ENCODE peak calls at places on chromosomes 12 and 14, in six cellular contexts. M is activated CD8-positive, alpha-beta T cell treated with anti-CD3 and anti-CD28 coated beads for 36 hours; N is OCI-LY7; V is lower leg skin; G is AG04450; D is heart left ventricle. R is an unnamed sample.

GRCh38 chr12:13465641-13466040 is 269.1 kb downstream of the EMP1 start:
- DNase-seq in M (no peak), V (no peak), D (peak), G (no peak), N (no peak), R (no peak)

GRCh38 chr14:49984419-49984818 is 91.5 kb downstream of the ARF6 start:
- DNase-seq in G (no peak), D (no peak), V (no peak), N (no peak), M (no peak), R (no peak)

GRCh38 chr14:53796734-53797133 is 159.9 kb downstream of the BMP4 start:
- DNase-seq in V (no peak), M (no peak), D (no peak), G (no peak), N (no peak), R (no peak)

GRCh38 chr14:77988966-77989365 is 181.2 kb upstream of the NRXN3 start:
- DNase-seq in V (no peak), D (peak), G (peak), M (no peak), N (no peak), R (no peak)

GRCh38 chr14:21861153-21861552 is 187.5 kb upstream of the OR4E1 start:
- DNase-seq in G (no peak), V (no peak), M (peak), N (no peak), D (no peak), R (no peak)

GRCh38 chr14:89996963-89997362 is 41.2 kb downstream of the TDP1 start:
- DNase-seq in D (no peak), V (no peak), N (no peak), M (no peak), G (no peak), R (no peak)

GRCh38 chr12:127640181-127640886 is 626.6 kb upstream of the TMEM132C start:
- DNase-seq in D (peak), V (peak), N (no peak), M (no peak), G (no peak), R (no peak)

GRCh38 chr12:18975933-18976332 is 153.6 kb upstream of the PLEKHA5 start:
- DNase-seq in V (no peak), N (no peak), D (no peak), G (no peak), M (no peak), R (no peak)

GRCh38 chr14:72615511-72616121 is 278.3 kb downstream of the DPF3 start:
- DNase-seq in D (no peak), G (no peak), M (no peak), V (peak), N (no peak), R (no peak)

DNA sequence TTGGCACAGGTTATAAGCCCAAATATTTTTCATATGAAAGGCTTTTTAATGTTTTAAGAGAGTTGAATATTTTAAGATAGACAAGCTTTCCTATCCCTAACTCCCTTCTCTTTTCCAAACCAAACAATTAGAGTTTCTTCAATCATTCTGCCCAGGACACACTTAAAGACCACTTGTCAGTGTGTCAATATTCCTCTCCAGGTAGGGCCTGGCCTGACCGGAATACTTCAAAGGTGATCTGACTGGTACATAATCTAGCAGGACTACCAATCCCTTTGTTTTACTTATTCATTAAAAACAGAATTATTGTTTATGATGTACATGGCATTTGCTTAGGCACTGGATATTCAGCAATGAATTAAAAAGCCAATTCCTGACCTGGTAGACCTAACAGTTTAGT is 24.2 kb upstream of the SNRPF start:
- DNase-seq in N (no peak), D (no peak), M (no peak), V (no peak), G (no peak), R (no peak)
- TF ChIP-seq CTCF in N (no peak), D (no peak), M (no peak), V (no peak), G (no peak), R (no peak)

DNA sequence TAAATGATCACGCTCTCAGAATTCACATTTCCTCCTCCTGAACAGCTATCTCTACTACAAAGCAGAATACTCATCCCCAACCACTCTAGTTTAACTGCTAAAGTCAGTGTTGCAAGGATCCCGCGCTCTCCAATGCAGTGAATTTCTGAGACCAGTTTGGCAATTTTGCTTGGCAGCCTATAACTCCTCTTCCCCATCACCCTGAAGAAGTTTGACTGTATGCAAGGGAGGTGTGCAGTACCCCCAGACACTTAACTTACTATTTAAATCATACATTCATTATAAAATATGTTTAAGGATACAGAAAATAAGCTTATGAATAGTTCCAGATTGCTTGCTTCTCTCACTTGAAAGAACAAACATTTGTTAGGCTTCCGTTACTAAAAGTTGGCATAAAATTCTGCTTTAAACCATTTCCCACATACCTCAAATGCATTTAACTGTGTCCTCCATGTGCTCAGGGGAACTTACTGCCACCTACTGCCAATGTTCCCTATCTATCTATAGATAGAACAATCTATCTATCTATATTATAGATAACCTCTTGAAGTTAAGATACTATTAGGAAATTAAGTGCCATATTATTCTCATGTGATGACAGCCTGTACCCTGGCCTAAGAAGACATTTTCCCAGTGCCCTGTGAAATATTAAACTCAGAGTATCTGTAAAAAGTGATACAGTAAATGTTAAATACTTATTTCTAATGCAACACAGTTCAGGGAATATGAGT is 2.4 kb downstream of the LGR5 start:
- DNase-seq in V (no peak), M (no peak), N (no peak), G (no peak), D (no peak), R (no peak)
- TF ChIP-seq CTCF in V (no peak), M (no peak), N (no peak), G (no peak), D (no peak), R (no peak)

GRCh38 chr14:67674139-67674479 is 323 bp downstream of the VTI1B start:
- DNase-seq in V (peak), M (peak), D (peak), G (no peak), N (peak), R (peak)
- TF ChIP-seq CTCF in V (no peak), M (no peak), D (peak), G (peak), N (peak), R (peak)

GRCh38 chr12:120323772-120324171 is 3.8 kb downstream of the PLA2G1B start:
- DNase-seq in G (no peak), N (no peak), M (no peak), D (no peak), V (no peak), R (no peak)

GRCh38 chr12:120324841-120325417 is 2.6 kb downstream of the PLA2G1B start:
- DNase-seq in N (no peak), V (no peak), D (no peak), M (no peak), G (no peak), R (peak)

GRCh38 chr12:120316798-120317257 is 10.8 kb downstream of the PLA2G1B start:
- DNase-seq in M (no peak), D (no peak), N (no peak), G (no peak), V (no peak), R (peak)

GRCh38 chr12:120317258-120318105 is 10.1 kb downstream of the PLA2G1B start:
- DNase-seq in M (peak), N (peak), V (peak), D (peak), G (peak), R (peak)

DNA sequence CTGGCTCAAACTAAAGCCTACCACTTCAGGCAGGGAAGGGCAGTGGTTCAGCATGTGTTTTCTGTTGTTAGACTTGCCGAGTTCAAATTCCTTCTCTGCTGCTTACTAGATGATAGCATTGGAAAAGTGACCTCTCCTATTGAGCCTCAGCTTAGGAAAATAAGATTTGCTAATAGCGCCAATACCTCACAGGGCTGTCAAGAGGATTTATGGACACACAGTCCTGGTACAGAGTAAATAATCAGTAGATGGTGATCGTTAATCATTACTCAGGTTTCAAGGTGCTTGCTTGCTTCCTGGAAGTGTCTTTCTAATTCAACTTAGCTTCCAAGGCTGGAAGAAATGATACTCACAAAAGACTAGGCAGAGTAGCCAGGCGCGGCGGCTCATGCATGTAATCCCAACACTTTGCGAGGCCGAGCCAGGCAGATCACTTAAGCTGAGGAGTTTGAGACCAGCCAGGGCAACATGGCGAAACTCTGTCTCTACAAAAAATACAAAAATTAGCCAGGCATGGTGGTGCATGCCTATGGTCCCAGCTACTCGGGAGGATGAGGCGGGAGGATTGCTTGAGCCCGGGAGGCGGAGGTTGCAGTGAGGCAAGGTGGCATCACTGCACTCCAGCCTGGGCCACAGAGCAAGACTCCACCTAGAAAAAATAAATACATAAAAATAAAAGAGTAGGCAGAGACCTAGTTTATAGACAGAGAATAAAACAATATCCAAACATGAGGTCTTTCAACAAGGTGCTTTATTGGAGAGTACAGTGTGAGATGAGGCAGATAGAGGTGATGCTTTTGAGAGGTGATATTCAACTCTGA is 6.0 kb downstream of the PLA2G1B start:
- DNase-seq in N (no peak), V (no peak), M (no peak), D (no peak), G (no peak), R (peak)
- TF ChIP-seq CTCF in N (no peak), V (no peak), M (no peak), D (no peak), G (no peak), R (no peak)

GRCh38 chr14:93546642-93547041 is 115.9 kb downstream of the UNC79 start:
- DNase-seq in D (no peak), V (no peak), M (no peak), G (no peak), N (no peak), R (no peak)

GRCh38 chr14:93540235-93540634 is 109.5 kb downstream of the UNC79 start:
- DNase-seq in M (no peak), G (no peak), D (no peak), V (no peak), N (no peak), R (no peak)

GRCh38 chr14:93544212-93544611 is 113.5 kb downstream of the UNC79 start:
- DNase-seq in N (no peak), G (no peak), D (peak), V (no peak), M (no peak), R (no peak)

GRCh38 chr14:93548102-93548843 is 117.5 kb downstream of the UNC79 start:
- DNase-seq in M (no peak), N (no peak), D (no peak), G (no peak), V (no peak), R (no peak)

DNA sequence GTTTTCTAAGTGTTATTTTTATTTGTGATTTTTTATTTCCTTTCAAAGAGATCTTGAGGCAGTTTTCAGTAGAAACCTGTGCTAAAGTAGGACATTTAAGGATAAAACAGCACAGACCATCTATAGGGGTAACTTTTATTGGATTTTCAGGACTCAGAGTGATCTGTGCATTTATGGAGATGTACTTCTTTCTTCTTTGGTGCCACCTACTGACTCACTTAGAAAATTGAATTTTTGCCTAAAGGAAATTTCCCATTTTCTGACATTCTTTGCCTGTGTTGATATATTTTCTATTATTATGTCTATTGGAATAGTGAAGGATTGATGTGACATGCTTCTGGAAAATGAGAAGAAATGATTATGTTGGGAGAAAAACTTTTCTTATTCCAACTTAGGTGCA is 113.0 kb downstream of the UNC79 start:
- DNase-seq in G (no peak), N (peak), D (no peak), V (no peak), M (no peak), R (no peak)
- TF ChIP-seq CTCF in G (peak), N (peak), D (peak), V (no peak), M (peak), R (peak)

DNA sequence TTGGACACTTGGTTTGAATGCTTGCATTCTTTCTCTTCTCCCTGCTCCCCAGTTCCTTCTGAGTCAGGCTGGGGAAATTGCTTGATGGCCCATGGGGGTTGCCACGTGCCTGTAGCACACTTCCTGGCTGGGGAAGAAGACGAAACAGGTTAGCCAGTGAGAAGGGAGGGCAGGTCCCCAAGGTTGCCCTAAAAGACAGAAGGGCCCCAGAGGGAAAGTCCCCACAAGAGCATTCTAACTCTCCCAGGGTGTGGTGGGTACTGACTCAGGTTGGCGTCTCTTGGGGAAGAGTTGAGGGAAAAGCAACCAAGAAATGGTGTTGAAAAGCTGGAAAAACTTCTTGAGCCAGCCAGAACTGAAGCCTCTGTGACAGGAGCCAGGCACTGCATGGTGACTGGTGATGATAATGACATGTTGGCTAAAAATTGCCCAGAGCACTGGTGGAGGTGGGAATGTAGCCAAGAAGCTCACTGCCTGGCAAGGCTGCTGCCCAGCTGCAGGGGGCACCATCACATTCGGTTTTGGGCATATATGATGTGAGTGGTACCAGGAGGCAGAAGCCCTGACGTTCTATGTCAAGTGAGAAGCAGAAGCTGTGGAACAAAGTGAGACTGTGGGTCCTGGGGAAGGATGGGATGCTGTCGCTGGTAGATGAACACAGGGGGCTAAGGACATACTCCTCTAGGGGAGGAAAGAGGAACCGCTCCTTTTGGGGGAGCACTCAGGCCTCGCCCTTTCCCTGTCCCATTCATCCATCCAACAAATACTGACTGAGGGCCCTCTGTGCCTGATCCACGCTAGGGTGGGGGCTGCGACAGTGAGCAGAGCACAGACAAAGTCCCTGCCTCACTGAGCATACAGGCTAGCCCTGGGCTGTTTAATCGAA is 8.1 kb upstream of the RABGGTA start:
- DNase-seq in G (no peak), M (peak), V (no peak), D (peak), N (peak), R (peak)
- TF ChIP-seq CTCF in G (peak), M (peak), V (no peak), D (peak), N (peak), R (peak)

GRCh38 chr12:52173526-52173925 is 18.3 kb downstream of the KRT80 start:
- DNase-seq in D (no peak), M (no peak), V (no peak), G (no peak), N (no peak), R (no peak)

GRCh38 chr12:52172956-52173355 is 18.9 kb downstream of the KRT80 start:
- DNase-seq in D (no peak), M (no peak), V (no peak), G (no peak), N (no peak), R (no peak)

GRCh38 chr12:52170827-52171226 is 21.0 kb downstream of the KRT80 start:
- DNase-seq in V (no peak), M (no peak), D (no peak), N (no peak), G (no peak), R (no peak)

GRCh38 chr12:52169886-52170285 is 21.9 kb downstream of the KRT80 start:
- DNase-seq in M (no peak), V (no peak), G (no peak), N (no peak), D (no peak), R (no peak)

GRCh38 chr12:52171950-52172512 is 19.8 kb downstream of the KRT80 start:
- DNase-seq in N (no peak), V (no peak), M (peak), G (no peak), D (no peak), R (peak)
- TF ChIP-seq CTCF in N (peak), V (no peak), M (peak), G (peak), D (no peak), R (peak)

DNA sequence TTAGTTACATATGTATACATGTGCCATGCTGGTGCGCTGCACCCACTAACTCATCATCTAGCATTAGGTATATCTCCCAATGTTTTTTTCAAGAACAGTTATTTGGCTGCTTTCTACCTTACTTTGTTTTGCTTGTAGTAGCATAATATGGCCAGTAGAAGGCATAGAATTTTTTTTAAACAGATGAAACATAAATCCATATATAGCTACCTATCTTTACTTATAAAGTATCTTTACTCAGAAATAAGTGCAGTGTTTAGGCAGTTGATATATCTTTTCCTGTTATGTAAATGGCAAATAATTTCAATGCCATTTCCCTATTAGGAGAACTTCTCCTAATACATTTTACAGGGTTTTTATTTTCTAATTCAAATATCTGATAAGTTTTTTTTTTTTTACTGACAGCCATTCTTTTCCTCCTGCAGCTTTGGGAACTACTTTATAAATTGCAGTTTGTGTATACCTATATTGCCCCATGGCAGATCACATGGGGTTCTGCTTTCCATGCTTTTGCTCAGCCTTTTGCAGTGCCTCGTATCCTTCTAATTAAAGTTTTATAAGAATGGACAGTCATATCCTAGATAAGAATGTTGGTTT is 143.1 kb downstream of the PCNX1 start:
- DNase-seq in M (no peak), N (peak), G (no peak), V (no peak), D (no peak), R (no peak)
- TF ChIP-seq CTCF in M (peak), N (peak), G (peak), V (no peak), D (peak), R (no peak)

DNA sequence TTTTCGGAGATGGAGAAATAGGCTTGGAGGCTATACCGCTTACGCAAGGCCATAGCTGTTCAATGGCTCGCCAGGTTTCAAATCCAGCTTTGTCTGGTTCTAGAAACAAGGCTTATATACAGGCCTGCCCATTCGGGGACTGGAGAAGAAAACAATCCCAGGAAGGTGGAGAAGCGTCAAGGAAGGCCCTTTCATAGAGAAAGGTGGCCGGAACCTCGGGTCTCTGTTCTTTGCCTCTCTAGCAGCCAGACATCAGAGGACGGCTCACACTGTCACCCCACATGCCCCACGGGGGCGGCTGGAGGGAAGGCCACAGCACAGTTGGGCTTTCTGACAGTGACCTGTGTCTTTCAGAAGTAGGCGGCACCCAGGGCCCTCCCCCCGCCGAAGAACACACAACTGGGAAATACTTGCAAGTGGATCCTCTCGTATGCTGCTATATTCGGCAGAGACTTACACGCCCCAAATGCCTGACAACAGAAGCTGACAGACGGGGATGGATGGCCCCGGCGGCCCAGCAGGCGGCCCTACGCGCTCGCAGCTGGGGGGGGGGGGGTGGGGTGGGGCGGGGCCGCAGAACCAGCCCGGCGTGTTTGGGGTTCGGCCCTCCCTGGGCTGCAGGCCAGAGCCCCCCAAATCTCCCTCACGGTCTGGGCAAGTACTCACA is 4.5 kb upstream of the SETD1B start:
- DNase-seq in N (peak), D (peak), V (peak), G (no peak), M (peak), R (peak)
- TF ChIP-seq CTCF in N (no peak), D (no peak), V (no peak), G (no peak), M (no peak), R (no peak)

R was measured in body of pancreas.